ENCODE peak calls at places on chromosomes 6 and 20, in seven cellular contexts. One of them, this sample, is unnamed.
A peak's percentile ranks its signal among the peaks of the same experiment; 100 is the strongest.

GRCh38 chr6:41191569-41191968 is 9.4 kb downstream of the TREML2 start:
- DNase-seq in psoas muscle: no peak
- DNase-seq in fibroblast of the aortic adventitia: peak; percentile 7
- DNase-seq in H9: peak; percentile 81
- DNase-seq in dorsolateral prefrontal cortex: no peak
- DNase-seq in ascending aorta: no peak
- DNase-seq in foreskin fibroblast: no peak
- DNase-seq in this sample: peak; percentile 58

GRCh38 chr20:49247792-49248191 is 28.6 kb downstream of the DDX27 start:
- DNase-seq in H9: no peak
- DNase-seq in foreskin fibroblast: no peak
- DNase-seq in dorsolateral prefrontal cortex: no peak
- DNase-seq in psoas muscle: no peak
- DNase-seq in ascending aorta: no peak
- DNase-seq in fibroblast of the aortic adventitia: no peak
- DNase-seq in this sample: peak; percentile 36

GRCh38 chr20:37877832-37878772 is 24.8 kb upstream of the VSTM2L start:
- DNase-seq in foreskin fibroblast: no peak
- DNase-seq in dorsolateral prefrontal cortex: no peak
- DNase-seq in fibroblast of the aortic adventitia: no peak
- DNase-seq in H9: no peak
- DNase-seq in psoas muscle: peak; percentile 13
- DNase-seq in ascending aorta: no peak
- DNase-seq in this sample: no peak

GRCh38 chr6:70414813-70415212 is 1.5 kb downstream of the FAM135A start:
- DNase-seq in foreskin fibroblast: peak; percentile 3
- DNase-seq in fibroblast of the aortic adventitia: peak; percentile 2
- DNase-seq in H9: no peak
- DNase-seq in dorsolateral prefrontal cortex: no peak
- DNase-seq in psoas muscle: no peak
- DNase-seq in ascending aorta: no peak
- DNase-seq in this sample: no peak

GRCh38 chr20:59672576-59672975 is 68.2 kb downstream of the PHACTR3 start:
- DNase-seq in H9: no peak
- DNase-seq in ascending aorta: no peak
- DNase-seq in foreskin fibroblast: no peak
- DNase-seq in fibroblast of the aortic adventitia: no peak
- DNase-seq in dorsolateral prefrontal cortex: no peak
- DNase-seq in psoas muscle: no peak
- DNase-seq in this sample: no peak

GRCh38 chr6:157083343-157083742 is 240.0 kb downstream of the TMEM242 start:
- DNase-seq in psoas muscle: no peak
- DNase-seq in foreskin fibroblast: no peak
- DNase-seq in dorsolateral prefrontal cortex: no peak
- DNase-seq in fibroblast of the aortic adventitia: no peak
- DNase-seq in ascending aorta: no peak
- DNase-seq in H9: no peak
- DNase-seq in this sample: no peak

GRCh38 chr20:34753706-34754461 is 49.7 kb downstream of the TP53INP2 start:
- DNase-seq in foreskin fibroblast: peak; percentile 69
- DNase-seq in psoas muscle: no peak
- DNase-seq in fibroblast of the aortic adventitia: peak; percentile 4
- DNase-seq in dorsolateral prefrontal cortex: no peak
- DNase-seq in H9: no peak
- DNase-seq in ascending aorta: no peak
- DNase-seq in this sample: no peak

GRCh38 chr6:157611406-157611805 is 211.6 kb upstream of the SNX9 start:
- DNase-seq in ascending aorta: no peak
- DNase-seq in foreskin fibroblast: no peak
- DNase-seq in H9: no peak
- DNase-seq in dorsolateral prefrontal cortex: no peak
- DNase-seq in fibroblast of the aortic adventitia: no peak
- DNase-seq in psoas muscle: no peak
- DNase-seq in this sample: no peak

GRCh38 chr6:79385893-79386292 is 151.3 kb downstream of the LCA5 start:
- DNase-seq in H9: no peak
- DNase-seq in dorsolateral prefrontal cortex: no peak
- DNase-seq in psoas muscle: no peak
- DNase-seq in foreskin fibroblast: peak; percentile 28
- DNase-seq in fibroblast of the aortic adventitia: no peak
- DNase-seq in ascending aorta: no peak
- DNase-seq in this sample: no peak

GRCh38 chr6:158939255-158940170 is 60.5 kb downstream of the RSPH3 start:
- DNase-seq in fibroblast of the aortic adventitia: no peak
- DNase-seq in H9: peak; percentile 75
- DNase-seq in dorsolateral prefrontal cortex: no peak
- DNase-seq in ascending aorta: no peak
- DNase-seq in psoas muscle: no peak
- DNase-seq in foreskin fibroblast: peak; percentile 13
- DNase-seq in this sample: no peak

GRCh38 chr6:166814386-166814785 is 142.0 kb downstream of the RNASET2 start:
- DNase-seq in ascending aorta: no peak
- DNase-seq in H9: no peak
- DNase-seq in foreskin fibroblast: no peak
- DNase-seq in psoas muscle: no peak
- DNase-seq in dorsolateral prefrontal cortex: no peak
- DNase-seq in fibroblast of the aortic adventitia: no peak
- DNase-seq in this sample: no peak

GRCh38 chr6:118580585-118581419 is 32.7 kb downstream of the PLN start:
- DNase-seq in H9: peak; percentile 67
- DNase-seq in dorsolateral prefrontal cortex: no peak
- DNase-seq in fibroblast of the aortic adventitia: peak; percentile 90
- DNase-seq in ascending aorta: peak; percentile 77
- DNase-seq in psoas muscle: peak; percentile 91
- DNase-seq in foreskin fibroblast: peak; percentile 83
- DNase-seq in this sample: peak; percentile 38

DNA sequence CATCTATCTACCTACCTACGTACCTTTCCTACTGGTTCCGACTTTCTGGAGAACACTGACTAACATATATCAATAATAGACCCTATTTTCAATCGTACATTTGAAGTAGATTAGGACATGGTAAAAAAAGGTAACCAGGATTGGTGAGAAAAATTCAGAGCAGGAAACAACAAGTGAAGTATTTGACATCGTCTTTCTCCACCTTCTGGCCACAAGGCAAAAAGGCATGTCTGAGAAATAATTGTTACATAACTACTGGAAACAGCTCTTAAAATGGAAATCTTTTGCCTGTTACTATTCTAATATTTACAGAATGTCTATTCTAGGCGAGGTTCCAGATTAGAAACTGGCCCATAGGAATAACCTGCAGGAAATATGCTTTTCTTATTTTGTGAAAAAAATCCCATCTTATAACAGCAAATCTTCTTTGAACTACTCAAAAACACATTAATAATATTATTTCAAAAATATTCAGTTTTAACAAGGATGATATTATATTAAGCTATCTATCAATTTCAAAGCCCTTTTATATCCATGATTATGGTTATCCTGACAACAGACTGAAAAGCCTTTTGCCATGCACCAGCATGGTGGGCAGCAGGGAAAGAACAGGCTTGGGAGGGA is 80.8 kb downstream of the RCAN2 start:
- DNase-seq in ascending aorta: no peak
- DNase-seq in dorsolateral prefrontal cortex: no peak
- DNase-seq in fibroblast of the aortic adventitia: peak; percentile 68
- DNase-seq in foreskin fibroblast: peak; percentile 64
- DNase-seq in psoas muscle: no peak
- DNase-seq in H9: no peak
- DNase-seq in this sample: peak; percentile 12
- TF ChIP-seq CTCF in ascending aorta: peak; percentile 78
- TF ChIP-seq CTCF in dorsolateral prefrontal cortex: peak; percentile 91
- TF ChIP-seq CTCF in fibroblast of the aortic adventitia: peak; percentile 67
- TF ChIP-seq CTCF in foreskin fibroblast: peak; percentile 59
- TF ChIP-seq CTCF in psoas muscle: peak; percentile 65
- TF ChIP-seq CTCF in H9: peak; percentile 69
- TF ChIP-seq CTCF in this sample: peak; percentile 78

GRCh38 chr6:57089687-57090457 is at the start of gene ZNF451:
- DNase-seq in psoas muscle: peak; percentile 99
- DNase-seq in H9: peak; percentile 98
- DNase-seq in fibroblast of the aortic adventitia: peak; percentile 94
- DNase-seq in dorsolateral prefrontal cortex: peak; percentile 99
- DNase-seq in ascending aorta: peak; percentile 99
- DNase-seq in foreskin fibroblast: peak; percentile 99
- DNase-seq in this sample: peak; percentile 99
- TF ChIP-seq CTCF in psoas muscle: no peak
- TF ChIP-seq CTCF in H9: no peak
- TF ChIP-seq CTCF in fibroblast of the aortic adventitia: no peak
- TF ChIP-seq CTCF in dorsolateral prefrontal cortex: peak; percentile 25
- TF ChIP-seq CTCF in ascending aorta: no peak
- TF ChIP-seq CTCF in foreskin fibroblast: no peak
- TF ChIP-seq CTCF in this sample: no peak

GRCh38 chr6:7087066-7087465 is 20.7 kb upstream of the RREB1 start:
- DNase-seq in dorsolateral prefrontal cortex: no peak
- DNase-seq in H9: no peak
- DNase-seq in psoas muscle: no peak
- DNase-seq in fibroblast of the aortic adventitia: peak; percentile 49
- DNase-seq in foreskin fibroblast: peak; percentile 25
- DNase-seq in ascending aorta: no peak
- DNase-seq in this sample: no peak
- TF ChIP-seq CTCF in dorsolateral prefrontal cortex: no peak
- TF ChIP-seq CTCF in H9: no peak
- TF ChIP-seq CTCF in psoas muscle: no peak
- TF ChIP-seq CTCF in fibroblast of the aortic adventitia: peak; percentile 47
- TF ChIP-seq CTCF in foreskin fibroblast: peak; percentile 18
- TF ChIP-seq CTCF in ascending aorta: peak; percentile 25
- TF ChIP-seq CTCF in this sample: no peak

GRCh38 chr6:64012351-64013060 is 376.9 kb downstream of the PHF3 start:
- DNase-seq in psoas muscle: no peak
- DNase-seq in dorsolateral prefrontal cortex: no peak
- DNase-seq in H9: peak; percentile 49
- DNase-seq in fibroblast of the aortic adventitia: peak; percentile 57
- DNase-seq in ascending aorta: no peak
- DNase-seq in foreskin fibroblast: no peak
- DNase-seq in this sample: peak; percentile 34
- TF ChIP-seq CTCF in psoas muscle: no peak
- TF ChIP-seq CTCF in dorsolateral prefrontal cortex: peak; percentile 70
- TF ChIP-seq CTCF in H9: peak; percentile 84
- TF ChIP-seq CTCF in fibroblast of the aortic adventitia: peak; percentile 74
- TF ChIP-seq CTCF in ascending aorta: no peak
- TF ChIP-seq CTCF in foreskin fibroblast: no peak
- TF ChIP-seq CTCF in this sample: no peak

GRCh38 chr20:50794846-50795634 is at the start of gene BCAS4:
- DNase-seq in dorsolateral prefrontal cortex: peak; percentile 77
- DNase-seq in ascending aorta: peak; percentile 83
- DNase-seq in foreskin fibroblast: peak; percentile 95
- DNase-seq in H9: peak; percentile 93
- DNase-seq in fibroblast of the aortic adventitia: peak; percentile 70
- DNase-seq in psoas muscle: peak; percentile 80
- DNase-seq in this sample: peak; percentile 90
- TF ChIP-seq CTCF in dorsolateral prefrontal cortex: no peak
- TF ChIP-seq CTCF in ascending aorta: peak; percentile 59
- TF ChIP-seq CTCF in foreskin fibroblast: no peak
- TF ChIP-seq CTCF in H9: no peak
- TF ChIP-seq CTCF in fibroblast of the aortic adventitia: peak; percentile 62
- TF ChIP-seq CTCF in psoas muscle: peak; percentile 95
- TF ChIP-seq CTCF in this sample: peak; percentile 80

GRCh38 chr20:32780278-32780677 is 18.1 kb downstream of the DNMT3B start:
- DNase-seq in H9: no peak
- DNase-seq in ascending aorta: no peak
- DNase-seq in fibroblast of the aortic adventitia: no peak
- DNase-seq in psoas muscle: no peak
- DNase-seq in dorsolateral prefrontal cortex: no peak
- DNase-seq in foreskin fibroblast: no peak
- DNase-seq in this sample: no peak

GRCh38 chr20:32777177-32777956 is 15.2 kb downstream of the DNMT3B start:
- DNase-seq in H9: no peak
- DNase-seq in psoas muscle: no peak
- DNase-seq in dorsolateral prefrontal cortex: no peak
- DNase-seq in fibroblast of the aortic adventitia: peak; percentile 10
- DNase-seq in foreskin fibroblast: no peak
- DNase-seq in ascending aorta: no peak
- DNase-seq in this sample: no peak

GRCh38 chr20:32780749-32781402 is 18.7 kb downstream of the DNMT3B start:
- DNase-seq in ascending aorta: no peak
- DNase-seq in foreskin fibroblast: no peak
- DNase-seq in dorsolateral prefrontal cortex: peak; percentile 64
- DNase-seq in fibroblast of the aortic adventitia: no peak
- DNase-seq in H9: peak; percentile 64
- DNase-seq in psoas muscle: no peak
- DNase-seq in this sample: peak; percentile 22

GRCh38 chr20:32775240-32775991 is 13.2 kb downstream of the DNMT3B start:
- DNase-seq in H9: no peak
- DNase-seq in psoas muscle: no peak
- DNase-seq in foreskin fibroblast: no peak
- DNase-seq in fibroblast of the aortic adventitia: no peak
- DNase-seq in ascending aorta: no peak
- DNase-seq in dorsolateral prefrontal cortex: no peak
- DNase-seq in this sample: no peak

GRCh38 chr20:32779500-32780215 is 17.5 kb downstream of the DNMT3B start:
- DNase-seq in psoas muscle: no peak
- DNase-seq in fibroblast of the aortic adventitia: no peak
- DNase-seq in dorsolateral prefrontal cortex: no peak
- DNase-seq in ascending aorta: no peak
- DNase-seq in H9: peak; percentile 74
- DNase-seq in foreskin fibroblast: no peak
- DNase-seq in this sample: peak; percentile 74
- TF ChIP-seq CTCF in psoas muscle: no peak
- TF ChIP-seq CTCF in fibroblast of the aortic adventitia: no peak
- TF ChIP-seq CTCF in dorsolateral prefrontal cortex: no peak
- TF ChIP-seq CTCF in ascending aorta: no peak
- TF ChIP-seq CTCF in H9: peak; percentile 39
- TF ChIP-seq CTCF in foreskin fibroblast: no peak
- TF ChIP-seq CTCF in this sample: no peak